ENCODE peak calls at places on chromosomes 5 and 9, in five cellular contexts. G is neuronal stem cell, I is mammary epithelial cell, R is GM23248, T is astrocyte. L is an unnamed sample.
A peak's percentile ranks its signal among the peaks of the same experiment; 100 is the strongest.

GRCh38 chr5:60541980-60542379 is 158.0 kb downstream of the DEPDC1B start:
- DNase-seq in G (no peak), I (peak; percentile 5), R (peak; percentile 23), T (peak; percentile 86), L (peak; percentile 70)

GRCh38 chr5:55604611-55605067 is 69.9 kb upstream of the PLPP1 start:
- DNase-seq in G (no peak), I (no peak), R (peak; percentile 75), T (peak; percentile 82), L (peak; percentile 67)

GRCh38 chr5:176980818-176981217 is 25.8 kb downstream of the UIMC1 start:
- DNase-seq in G (no peak), I (no peak), R (no peak), T (no peak), L (no peak)

GRCh38 chr5:151890299-151890698 is 34.4 kb downstream of the GLRA1 start:
- DNase-seq in G (no peak), I (no peak), R (no peak), T (no peak), L (no peak)

GRCh38 chr9:94630833-94631232 is 8.5 kb downstream of the FBP1 start:
- DNase-seq in G (no peak), I (peak; percentile 18), R (no peak), T (no peak), L (no peak)

GRCh38 chr5:67588389-67588788 is 391.8 kb upstream of the CD180 start:
- DNase-seq in G (no peak), I (no peak), R (no peak), T (peak; percentile 35), L (no peak)

GRCh38 chr5:163838738-163839137 is 333.3 kb downstream of the MAT2B start:
- DNase-seq in G (no peak), I (no peak), R (no peak), T (peak; percentile 18), L (no peak)

GRCh38 chr5:170387775-170388174 is 1.4 kb downstream of the KCNMB1 start:
- DNase-seq in G (no peak), I (no peak), R (no peak), T (no peak), L (no peak)

GRCh38 chr5:139414601-139415121 is 10.8 kb upstream of the SPATA24 start:
- DNase-seq in G (no peak), I (no peak), R (no peak), T (peak; percentile 40), L (no peak)

GRCh38 chr5:15285901-15286583 is 213.9 kb upstream of the FBXL7 start:
- DNase-seq in G (no peak), I (no peak), R (peak; percentile 65), T (no peak), L (no peak)

GRCh38 chr5:37839441-37840035 is 303 bp downstream of the GDNF start:
- DNase-seq in G (no peak), I (peak; percentile 55), R (peak; percentile 88), T (peak; percentile 62), L (peak; percentile 97)

GRCh38 chr5:110896901-110897300 is 158.1 kb downstream of the SLC25A46 start:
- DNase-seq in G (no peak), I (peak; percentile 35), R (peak; percentile 26), T (peak; percentile 61), L (no peak)

GRCh38 chr9:20684865-20685696 is 1.0 kb downstream of the FOCAD start:
- DNase-seq in G (no peak), I (peak; percentile 69), R (peak; percentile 85), T (peak; percentile 66), L (peak; percentile 90)

GRCh38 chr5:174532453-174533126 is 191.8 kb upstream of the MSX2 start:
- DNase-seq in G (peak; percentile 55), I (peak; percentile 93), R (peak; percentile 96), T (peak; percentile 96), L (peak; percentile 80)

GRCh38 chr9:136079916-136080246 is 15.2 kb downstream of the NACC2 start:
- DNase-seq in G (no peak), I (no peak), R (no peak), T (no peak), L (peak; percentile 80)

GRCh38 chr9:135147473-135147805 is 60.0 kb downstream of the OLFM1 start:
- DNase-seq in G (no peak), I (no peak), R (no peak), T (no peak), L (no peak)

GRCh38 chr5:172854451-172854871 is 20.4 kb downstream of the ERGIC1 start:
- DNase-seq in G (no peak), I (no peak), R (peak; percentile 74), T (no peak), L (peak; percentile 91)

GRCh38 chr9:119091074-119091473 is 278.2 kb downstream of the BRINP1 start:
- DNase-seq in G (no peak), I (no peak), R (peak; percentile 33), T (no peak), L (no peak)

GRCh38 chr5:148379340-148379739 is 4.4 kb upstream of the FBXO38 start:
- DNase-seq in G (no peak), I (no peak), R (no peak), T (no peak), L (no peak)

GRCh38 chr5:111453290-111453689 is 59.0 kb downstream of the STARD4 start:
- DNase-seq in G (no peak), I (peak; percentile 23), R (peak; percentile 59), T (peak; percentile 69), L (peak; percentile 21)

GRCh38 chr9:121545875-121546423 is 46.3 kb upstream of the GGTA1 start:
- DNase-seq in G (peak; percentile 93), I (peak; percentile 93), R (peak; percentile 99), T (peak; percentile 79), L (peak; percentile 99)

GRCh38 chr9:129998491-129999122 is 44.4 kb downstream of the FNBP1 start:
- DNase-seq in G (no peak), I (no peak), R (peak; percentile 23), T (no peak), L (peak; percentile 48)

GRCh38 chr9:91919621-91920020 is 30.4 kb downstream of the ROR2 start:
- DNase-seq in G (no peak), I (no peak), R (no peak), T (no peak), L (no peak)

GRCh38 chr5:58496488-58496887 is 5.3 kb downstream of the GAPT start:
- DNase-seq in G (no peak), I (no peak), R (no peak), T (no peak), L (no peak)

GRCh38 chr5:41747291-41747690 is 122.9 kb downstream of the OXCT1 start:
- DNase-seq in G (no peak), I (peak; percentile 11), R (peak; percentile 35), T (peak; percentile 67), L (no peak)

GRCh38 chr9:89553451-89554020 is 51.3 kb upstream of the GADD45G start:
- DNase-seq in G (no peak), I (no peak), R (no peak), T (no peak), L (no peak)

GRCh38 chr5:118060833-118061232 is 927.5 kb downstream of the DTWD2 start:
- DNase-seq in G (no peak), I (no peak), R (no peak), T (no peak), L (no peak)

GRCh38 chr9:131668439-131669233 is 71.2 kb downstream of the RAPGEF1 start:
- DNase-seq in G (no peak), I (peak; percentile 58), R (peak; percentile 85), T (peak; percentile 86), L (peak; percentile 97)

GRCh38 chr5:69225859-69226258 is 8.8 kb upstream of the CDK7 start:
- DNase-seq in G (no peak), I (no peak), R (no peak), T (no peak), L (no peak)

GRCh38 chr5:127358782-127359181 is 68.2 kb downstream of the MEGF10 start:
- DNase-seq in G (no peak), I (no peak), R (peak; percentile 79), T (no peak), L (peak; percentile 41)
- H3K4me2 ChIP-seq in G (no peak overlapping the region), I (no peak overlapping the region), R (peak overlapping the region; percentile 67), T (peak overlapping the region; percentile 31), L (peak overlapping the region; percentile 63)

GRCh38 chr9:127711226-127711701 is 4.2 kb downstream of the PTRH1 start:
- DNase-seq in G (no peak), I (no peak), R (no peak), T (no peak), L (peak; percentile 86)
- H3K4me2 ChIP-seq in G (no peak overlapping the region), I (no peak overlapping the region), R (no peak overlapping the region), T (no peak overlapping the region), L (no peak overlapping the region)

GRCh38 chr9:6968271-6968670 is 210.5 kb downstream of the KDM4C start:
- DNase-seq in G (no peak), I (no peak), R (peak; percentile 40), T (peak; percentile 66), L (peak; percentile 86)
- H3K4me2 ChIP-seq in G (no peak overlapping the region), I (no peak overlapping the region), R (no peak overlapping the region), T (no peak overlapping the region), L (no peak overlapping the region)

DNA sequence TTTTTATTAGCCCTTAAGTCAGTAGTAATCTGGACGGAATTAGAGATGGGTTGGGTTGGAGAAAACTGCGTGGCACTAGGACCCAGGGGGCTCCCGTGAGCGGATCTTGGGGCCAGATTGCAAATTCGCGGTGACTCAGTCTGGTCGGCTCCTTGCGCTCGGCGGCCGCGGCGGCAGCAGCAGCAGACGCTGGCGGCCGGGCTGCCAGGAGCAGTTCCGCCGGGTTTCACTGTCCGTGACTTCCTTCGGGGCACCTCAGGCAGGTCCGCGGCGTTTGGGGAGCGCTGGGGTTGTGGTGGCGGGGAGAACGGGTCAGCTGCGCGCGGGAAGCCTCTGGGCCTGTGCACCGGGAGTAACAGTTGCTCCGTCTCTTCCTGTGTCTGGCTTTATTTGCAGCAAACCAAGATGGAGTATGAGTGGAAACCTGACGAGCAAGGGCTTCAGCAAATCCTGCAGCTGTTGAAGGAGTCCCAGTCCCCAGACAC is 31.6 kb downstream of the TNPO1 start:
- DNase-seq in G (peak; percentile 78), I (peak; percentile 90), R (peak; percentile 98), T (peak; percentile 88), L (peak; percentile 93)
- H3K4me2 ChIP-seq in G (peak overlapping the region; percentile 41), I (peak overlapping the region; percentile 94), R (peak overlapping the region; percentile 84), T (peak overlapping the region; percentile 95), L (peak overlapping the region; percentile 84)

GRCh38 chr9:34964458-34964857 is 6.4 kb downstream of the PHF24 start:
- DNase-seq in G (no peak), I (peak; percentile 29), R (no peak), T (no peak), L (no peak)

GRCh38 chr9:34963577-34963976 is 5.5 kb downstream of the PHF24 start:
- DNase-seq in G (no peak), I (peak; percentile 58), R (no peak), T (no peak), L (no peak)

GRCh38 chr9:34961574-34962480 is 3.7 kb downstream of the PHF24 start:
- DNase-seq in G (no peak), I (peak; percentile 87), R (peak; percentile 75), T (peak; percentile 54), L (no peak)

GRCh38 chr9:34958411-34958982 is 412 bp downstream of the PHF24 start:
- DNase-seq in G (no peak), I (no peak), R (no peak), T (no peak), L (no peak)

GRCh38 chr9:34962530-34962929 is 4.4 kb downstream of the PHF24 start:
- DNase-seq in G (no peak), I (no peak), R (no peak), T (no peak), L (no peak)
- H3K4me2 ChIP-seq in G (no peak overlapping the region), I (no peak overlapping the region), R (no peak overlapping the region), T (no peak overlapping the region), L (no peak overlapping the region)

L was measured in osteoblast.